ENCODE peak calls at places on chromosomes 1 and 21, in nine cellular contexts. Y is WERI-Rb-1, Q is cardiac muscle cell, D is left ventricle myocardium inferior, L is AG09309, O is astrocyte of the spinal cord, I is body of pancreas, N is IMR-90, E is breast epithelium. Z is an unnamed sample.

GRCh38 chr1:65020774-65021173 is 54.4 kb upstream of the JAK1 start:
- DNase-seq in Y (no peak), Q (no peak), D (no peak), L (no peak), O (no peak), I (no peak), N (peak; percentile 5), E (no peak), Z (peak; percentile 17)

GRCh38 chr1:116203192-116203723 is 92.1 kb downstream of the MAB21L3 start:
- DNase-seq in Y (no peak), Q (no peak), D (no peak), L (no peak), O (no peak), I (peak; percentile 37), N (no peak), E (peak; percentile 63), Z (no peak)

GRCh38 chr1:43994794-43995790 is 3.7 kb downstream of the CCDC24 start:
- DNase-seq in Y (peak; percentile 86), Q (peak; percentile 20), D (no peak), L (no peak), O (no peak), I (no peak), N (no peak), E (no peak), Z (peak; percentile 30)

GRCh38 chr1:45953934-45954333 is 150.5 kb downstream of the MAST2 start:
- DNase-seq in Y (no peak), Q (peak; percentile 2), D (no peak), L (no peak), O (peak; percentile 36), I (no peak), N (peak; percentile 45), E (no peak), Z (peak; percentile 84)

GRCh38 chr1:34852677-34853217 is 6.8 kb downstream of the SMIM12 start:
- DNase-seq in Y (peak; percentile 93), Q (peak; percentile 94), D (peak; percentile 84), L (peak; percentile 88), O (peak; percentile 93), I (peak; percentile 94), N (peak; percentile 95), E (peak; percentile 89), Z (peak; percentile 93)

GRCh38 chr1:58964880-58965279 is 181.0 kb upstream of the JUN start:
- DNase-seq in Y (no peak), Q (no peak), D (peak; percentile 16), L (peak; percentile 8), O (no peak), I (peak; percentile 79), N (peak; percentile 40), E (no peak), Z (peak; percentile 83)

GRCh38 chr1:205069371-205070125 is 14.7 kb downstream of the TMEM81 start:
- DNase-seq in Y (peak; percentile 22), Q (no peak), D (no peak), L (no peak), O (no peak), I (no peak), N (no peak), E (no peak), Z (no peak)

GRCh38 chr1:12049625-12050024 is 13.5 kb upstream of the TNFRSF8 start:
- DNase-seq in Y (no peak), Q (no peak), D (no peak), L (no peak), O (no peak), I (no peak), N (no peak), E (no peak), Z (no peak)

GRCh38 chr1:4614371-4615137 is 39.9 kb upstream of the AJAP1 start:
- DNase-seq in Y (no peak), Q (no peak), D (no peak), L (no peak), O (no peak), I (no peak), N (no peak), E (no peak), Z (no peak)

GRCh38 chr21:25565272-25566199 is 41.7 kb downstream of the MRPL39 start:
- DNase-seq in Y (no peak), Q (no peak), D (no peak), L (no peak), O (no peak), I (no peak), N (no peak), E (no peak), Z (no peak)

GRCh38 chr1:234521802-234522185 is 42.8 kb upstream of the TARBP1 start:
- DNase-seq in Y (no peak), Q (no peak), D (no peak), L (no peak), O (no peak), I (no peak), N (no peak), E (no peak), Z (no peak)

GRCh38 chr1:42913426-42914091 is 45.1 kb downstream of the SLC2A1 start:
- DNase-seq in Y (peak; percentile 57), Q (peak; percentile 70), D (no peak), L (peak; percentile 37), O (peak; percentile 80), I (peak; percentile 72), N (peak; percentile 82), E (no peak), Z (peak; percentile 88)

GRCh38 chr1:37875833-37876232 is 16.4 kb upstream of the MTF1 start:
- DNase-seq in Y (no peak), Q (no peak), D (no peak), L (no peak), O (peak; percentile 12), I (no peak), N (no peak), E (no peak), Z (no peak)

GRCh38 chr21:15849161-15849560 is 119.4 kb downstream of the USP25 start:
- DNase-seq in Y (no peak), Q (no peak), D (no peak), L (no peak), O (no peak), I (no peak), N (no peak), E (no peak), Z (no peak)

GRCh38 chr1:43818691-43819090 is 111.4 kb downstream of the ST3GAL3 start:
- DNase-seq in Y (no peak), Q (no peak), D (no peak), L (no peak), O (no peak), I (no peak), N (no peak), E (no peak), Z (peak; percentile 9)

DNA sequence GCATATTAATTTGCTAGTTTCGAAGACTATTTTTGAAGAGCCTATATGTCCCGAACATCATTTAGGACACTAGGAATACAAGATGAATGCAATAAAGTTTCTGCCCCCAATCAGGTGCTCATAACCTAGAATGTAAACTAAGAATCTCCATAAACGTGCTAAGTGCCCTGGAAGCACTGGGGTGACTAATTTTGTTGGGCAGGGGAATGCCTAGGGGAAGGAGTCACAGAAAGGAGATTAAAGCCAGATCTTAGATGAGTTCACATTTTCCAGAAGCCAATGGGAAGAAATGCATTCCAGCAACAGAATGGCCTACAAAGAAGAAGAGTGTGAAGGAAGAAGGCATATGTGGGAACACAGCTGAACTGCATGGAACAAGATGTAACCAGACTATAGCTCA is 19.5 kb downstream of the SCYL3 start:
- DNase-seq in Y (no peak), Q (no peak), D (no peak), L (peak; percentile 63), O (peak; percentile 65), I (no peak), N (peak; percentile 84), E (no peak), Z (peak; percentile 74)
- H3K4me3 ChIP-seq in Y (no peak overlapping the region), Q (no peak overlapping the region), D (no peak overlapping the region), L (no peak overlapping the region), O (no peak overlapping the region), I (no peak overlapping the region), N (no peak overlapping the region), E (no peak overlapping the region), Z (no peak overlapping the region)

GRCh38 chr21:37489553-37489952 is 123.0 kb downstream of the DYRK1A start:
- DNase-seq in Y (no peak), Q (peak; percentile 21), D (no peak), L (no peak), O (peak; percentile 5), I (no peak), N (no peak), E (no peak), Z (no peak)
- TF ChIP-seq CTCF in Y (no peak), Q (no peak), D (peak; percentile 37), L (no peak), O (no peak), I (no peak), N (no peak), E (no peak), Z (no peak)

DNA sequence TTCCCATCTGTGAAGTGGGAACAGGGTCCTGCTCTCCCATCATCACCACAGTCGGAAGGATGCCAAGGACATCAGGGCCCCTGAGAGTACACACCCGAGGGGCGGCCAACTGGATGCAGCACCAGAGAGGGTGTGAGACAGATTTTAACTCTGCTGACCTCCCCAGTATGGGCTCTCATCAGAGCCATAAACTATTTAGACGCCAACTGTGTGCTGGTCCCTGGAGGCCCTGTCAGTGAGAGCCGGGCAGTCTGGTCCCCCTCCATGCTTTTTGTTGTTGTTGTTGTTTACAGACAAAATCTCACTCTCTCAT is 1.7 kb downstream of the FGR start:
- DNase-seq in Y (no peak), Q (no peak), D (no peak), L (no peak), O (no peak), I (no peak), N (no peak), E (no peak), Z (no peak)
- H3K4me3 ChIP-seq in Y (no peak overlapping the region), Q (no peak overlapping the region), D (peak overlapping the region; percentile 70), L (no peak overlapping the region), O (no peak overlapping the region), I (no peak overlapping the region), N (no peak overlapping the region), E (no peak overlapping the region), Z (no peak overlapping the region)

GRCh38 chr1:17573518-17574041 is 34.1 kb downstream of the ARHGEF10L start:
- DNase-seq in Y (no peak), Q (no peak), D (no peak), L (no peak), O (no peak), I (peak; percentile 61), N (no peak), E (no peak), Z (no peak)

GRCh38 chr1:17575786-17576584 is 36.5 kb downstream of the ARHGEF10L start:
- DNase-seq in Y (no peak), Q (no peak), D (no peak), L (no peak), O (no peak), I (no peak), N (no peak), E (no peak), Z (no peak)

GRCh38 chr1:17577907-17578297 is 38.4 kb downstream of the ARHGEF10L start:
- DNase-seq in Y (no peak), Q (no peak), D (no peak), L (no peak), O (no peak), I (no peak), N (no peak), E (no peak), Z (no peak)

GRCh38 chr1:17572264-17572985 is 32.9 kb downstream of the ARHGEF10L start:
- DNase-seq in Y (peak; percentile 32), Q (no peak), D (no peak), L (no peak), O (no peak), I (no peak), N (no peak), E (no peak), Z (no peak)

DNA sequence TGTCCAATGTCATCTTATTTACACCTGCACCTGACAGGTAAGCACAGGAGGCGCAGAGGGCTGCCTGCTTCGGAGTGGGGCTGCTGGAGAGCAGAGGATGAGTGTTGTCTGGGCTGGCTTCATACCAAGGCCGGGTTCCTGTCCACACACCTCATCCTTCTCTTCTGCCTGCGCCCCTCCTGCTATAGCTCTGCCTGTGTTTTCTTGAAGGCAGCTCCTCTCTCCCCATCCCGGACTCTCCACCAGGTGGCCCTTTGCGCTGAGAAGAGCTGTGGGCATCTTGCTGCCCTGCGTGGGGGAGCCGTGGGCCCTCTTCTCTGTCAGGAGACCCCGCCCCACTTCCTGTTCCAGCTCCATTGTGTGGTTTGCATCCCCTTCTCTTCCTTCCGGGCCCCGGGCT is 35.0 kb downstream of the ARHGEF10L start:
- DNase-seq in Y (peak; percentile 56), Q (no peak), D (no peak), L (no peak), O (no peak), I (no peak), N (no peak), E (no peak), Z (no peak)
- TF ChIP-seq CTCF in Y (peak; percentile 70), Q (peak; percentile 21), D (peak; percentile 35), L (peak; percentile 21), O (peak; percentile 36), I (peak; percentile 20), N (peak; percentile 11), E (no peak), Z (peak; percentile 9)